ENCODE peak calls at places on chromosomes 3 and 15, in four cellular contexts. N, M, A and F are unnamed samples.

GRCh38 chr3:56792201-56792600 is 9.5 kb downstream of the ARHGEF3 start:
- DNase-seq in A (no peak), N (no peak), M (peak; percentile 73), F (no peak)

GRCh38 chr3:7461202-7461825 is 600.4 kb downstream of the GRM7 start:
- DNase-seq in M (no peak), A (no peak), N (no peak), F (no peak)

GRCh38 chr15:57290826-57291225 is 85.5 kb upstream of the CGNL1 start:
- DNase-seq in M (no peak), N (no peak), A (no peak), F (no peak)

GRCh38 chr15:71761649-71762048 is 48.7 kb upstream of the NR2E3 start:
- DNase-seq in M (peak; percentile 60), A (no peak), N (no peak), F (no peak)

GRCh38 chr3:171283248-171284222 is 176.7 kb downstream of the TNIK start:
- DNase-seq in A (no peak), M (no peak), N (no peak), F (no peak)

GRCh38 chr15:47473857-47474256 is 243.4 kb upstream of the SEMA6D start:
- DNase-seq in M (no peak), A (no peak), N (no peak), F (no peak)

GRCh38 chr15:41955807-41956525 is 16.4 kb downstream of the EHD4 start:
- DNase-seq in N (no peak), A (no peak), M (peak; percentile 34), F (peak; percentile 54)

GRCh38 chr3:51709004-51709420 is 2.1 kb downstream of the GRM2 start:
- DNase-seq in M (no peak), N (no peak), A (no peak), F (peak; percentile 9)

GRCh38 chr3:94004301-94004910 is 24.0 kb downstream of the STX19 start:
- DNase-seq in N (peak; percentile 49), A (no peak), M (peak; percentile 60), F (no peak)

GRCh38 chr3:171838218-171838720 is 4.9 kb upstream of the TMEM212 start:
- DNase-seq in A (no peak), N (peak; percentile 28), M (peak; percentile 90), F (no peak)

GRCh38 chr15:57684491-57685184 is 21.9 kb upstream of the POLR2M start:
- DNase-seq in A (no peak), N (no peak), M (no peak), F (no peak)

GRCh38 chr3:71110531-71111222 is 472.9 kb downstream of the FOXP1 start:
- DNase-seq in A (no peak), N (no peak), M (no peak), F (no peak)

GRCh38 chr15:74400915-74401757 is 32.6 kb downstream of the SEMA7A start:
- DNase-seq in N (no peak), A (no peak), M (no peak), F (no peak)

GRCh38 chr3:142690613-142691012 is 33.2 kb upstream of the TRPC1 start:
- DNase-seq in M (no peak), N (no peak), A (no peak), F (no peak)

GRCh38 chr3:69273895-69274294 is 112.0 kb downstream of the FRMD4B start:
- DNase-seq in M (no peak), A (no peak), N (no peak), F (no peak)

GRCh38 chr3:152574461-152575079 is 260.4 kb upstream of the P2RY1 start:
- DNase-seq in N (peak; percentile 68), M (peak; percentile 26), A (no peak), F (peak; percentile 47)

GRCh38 chr3:1404270-1404669 is 311.4 kb downstream of the CNTN6 start:
- DNase-seq in N (no peak), M (no peak), A (peak; percentile 23), F (no peak)

GRCh38 chr3:27623085-27623753 is 98.9 kb downstream of the EOMES start:
- DNase-seq in A (no peak), M (peak; percentile 86), N (no peak), F (no peak)

GRCh38 chr15:62712455-62712839 is 330.1 kb upstream of the TPM1 start:
- DNase-seq in A (no peak), M (no peak), N (no peak), F (no peak)

GRCh38 chr15:62503451-62503850 is 338.4 kb upstream of the C2CD4B start:
- DNase-seq in N (peak; percentile 2), M (no peak), A (no peak), F (no peak)

GRCh38 chr15:77722759-77723460 is 90.2 kb upstream of the LINGO1 start:
- DNase-seq in N (no peak), A (peak; percentile 29), M (no peak), F (peak; percentile 41)

GRCh38 chr3:44584646-44585501 is at the start of gene ZNF660:
- DNase-seq in M (peak; percentile 57), A (peak; percentile 81), N (peak; percentile 10), F (peak; percentile 87)

GRCh38 chr15:84749111-84749991 is 959 bp downstream of the ZNF592 start:
- DNase-seq in N (peak; percentile 64), M (peak; percentile 56), A (no peak), F (peak; percentile 20)

GRCh38 chr15:74318376-74319137 is 48.9 kb downstream of the CYP11A1 start:
- DNase-seq in N (no peak), M (no peak), A (no peak), F (no peak)

GRCh38 chr3:138774529-138775253 is 60.0 kb downstream of the PIK3CB start:
- DNase-seq in A (no peak), N (peak; percentile 45), M (peak; percentile 71), F (no peak)

GRCh38 chr15:32861741-32862140 is 143.9 kb downstream of the GREM1 start:
- DNase-seq in A (no peak), M (no peak), N (no peak), F (peak; percentile 26)

GRCh38 chr15:34619151-34619550 is 35.7 kb upstream of the GOLGA8B start:
- DNase-seq in A (no peak), N (no peak), M (no peak), F (no peak)

GRCh38 chr3:49609815-49610214 is 55.5 kb downstream of the BSN start:
- DNase-seq in A (no peak), N (no peak), M (no peak), F (no peak)

GRCh38 chr3:40821316-40821715 is 296.6 kb downstream of the ZNF621 start:
- DNase-seq in M (no peak), N (no peak), A (no peak), F (no peak)

GRCh38 chr3:156865732-156866131 is 39.6 kb downstream of the LEKR1 start:
- DNase-seq in N (no peak), M (no peak), A (no peak), F (no peak)

GRCh38 chr3:117308756-117309155 is 599.2 kb downstream of the TUSC7 start:
- DNase-seq in N (no peak), A (no peak), M (no peak), F (no peak)

GRCh38 chr3:117302448-117302847 is 592.9 kb downstream of the TUSC7 start:
- DNase-seq in N (no peak), A (no peak), M (no peak), F (no peak)

GRCh38 chr3:117303446-117303845 is 593.9 kb downstream of the TUSC7 start:
- DNase-seq in M (no peak), A (no peak), N (no peak), F (no peak)

GRCh38 chr3:117304681-117305080 is 595.1 kb downstream of the TUSC7 start:
- DNase-seq in M (no peak), A (no peak), N (no peak), F (no peak)

DNA sequence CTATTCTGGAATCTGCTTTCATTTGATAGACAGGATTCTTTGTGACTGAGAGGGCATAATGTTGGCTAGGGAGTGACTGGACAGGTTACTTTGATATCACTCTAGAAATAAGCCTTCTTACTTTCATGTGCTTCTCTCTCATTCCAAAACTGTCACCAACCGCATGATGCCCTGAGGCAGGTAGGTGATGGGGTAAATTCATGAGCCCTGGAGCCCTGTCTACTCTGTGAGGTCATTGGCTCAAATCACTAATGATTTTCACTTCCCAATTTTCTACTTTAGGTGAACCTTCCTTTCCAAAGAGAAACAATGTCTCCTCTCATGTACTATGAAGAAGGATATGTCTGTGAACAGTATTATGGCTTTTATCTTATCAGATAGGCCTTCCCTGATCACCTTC is 596.7 kb downstream of the TUSC7 start:
- DNase-seq in A (no peak), N (no peak), M (no peak), F (no peak)
- TF ChIP-seq ATF3 in A (no peak), N (no peak), M (no peak), F (no peak)

DNA sequence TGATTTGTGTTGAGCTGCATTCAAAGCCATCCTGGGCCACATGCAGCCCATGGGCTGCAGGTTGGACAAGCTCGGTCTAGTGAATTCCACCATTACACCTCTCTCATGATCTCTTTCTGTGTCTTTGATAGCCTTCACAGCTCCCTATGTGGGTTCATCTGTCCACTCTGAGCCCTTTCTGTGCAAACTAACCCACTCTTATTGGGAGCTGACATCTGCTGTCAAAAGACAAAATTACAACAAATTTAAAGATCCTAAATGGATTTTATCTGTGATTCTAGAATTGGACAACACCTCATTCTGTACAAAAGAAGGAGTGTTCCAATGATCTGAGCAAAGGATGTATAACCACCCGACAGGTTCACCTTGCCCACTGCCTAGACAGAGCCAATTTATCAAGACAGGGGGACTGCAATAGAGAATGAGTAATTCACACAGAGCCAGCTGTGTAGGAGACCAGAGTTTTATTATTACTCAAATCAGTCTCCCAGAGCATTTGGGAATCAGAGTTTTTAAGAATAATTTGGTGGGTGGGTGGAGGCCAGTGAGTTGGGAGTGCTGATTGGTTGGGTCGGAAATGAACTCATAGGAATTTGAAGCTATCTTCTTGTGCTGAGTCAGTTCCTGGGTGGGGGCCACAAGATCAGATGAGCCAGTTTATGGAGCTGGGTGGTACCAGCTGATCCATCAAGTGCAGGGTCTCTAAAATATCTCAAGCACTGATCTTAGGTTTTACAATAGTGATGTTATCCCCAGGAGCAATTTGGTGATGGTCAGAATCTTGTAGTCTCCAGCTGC is 2.6 kb upstream of the XYLB start:
- DNase-seq in M (no peak), N (no peak), A (no peak), F (no peak)
- TF ChIP-seq ATF3 in M (no peak), N (no peak), A (no peak), F (no peak)

DNA sequence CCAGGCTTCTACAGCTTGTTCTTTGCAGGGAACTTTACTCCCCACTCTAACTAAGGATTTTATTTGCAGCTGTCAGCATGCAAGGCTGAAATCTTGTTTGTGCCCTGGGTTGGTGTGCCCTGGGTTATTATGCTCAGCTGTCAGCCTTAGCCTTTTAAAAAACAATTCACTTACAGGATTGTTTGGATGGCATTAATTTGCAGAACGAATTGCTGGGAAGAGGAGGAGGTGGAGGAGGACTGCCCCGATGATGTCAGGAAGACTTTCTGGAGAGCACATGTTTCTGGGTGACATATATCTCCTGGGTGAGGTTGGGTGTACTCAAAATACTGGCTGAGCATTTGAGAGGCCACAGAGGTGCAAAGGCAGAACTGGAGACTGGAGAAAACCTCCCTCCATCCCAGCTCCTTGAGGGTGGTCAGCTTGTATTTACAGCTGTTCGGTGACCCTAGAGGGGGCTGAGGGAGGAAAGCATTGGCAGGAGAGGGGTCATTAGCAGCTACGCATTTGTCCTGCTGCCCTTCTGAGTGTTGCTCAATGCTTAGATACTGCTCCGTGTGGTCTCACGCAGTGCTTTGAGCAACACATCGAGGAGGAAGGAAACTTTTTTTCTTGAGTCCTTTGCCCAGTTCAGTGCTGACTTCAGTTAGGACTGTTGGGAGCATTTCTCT is 59.8 kb upstream of the PSMD6 start:
- DNase-seq in N (no peak), A (no peak), M (no peak), F (no peak)
- TF ChIP-seq ATF3 in N (no peak), A (no peak), M (no peak), F (no peak)

DNA sequence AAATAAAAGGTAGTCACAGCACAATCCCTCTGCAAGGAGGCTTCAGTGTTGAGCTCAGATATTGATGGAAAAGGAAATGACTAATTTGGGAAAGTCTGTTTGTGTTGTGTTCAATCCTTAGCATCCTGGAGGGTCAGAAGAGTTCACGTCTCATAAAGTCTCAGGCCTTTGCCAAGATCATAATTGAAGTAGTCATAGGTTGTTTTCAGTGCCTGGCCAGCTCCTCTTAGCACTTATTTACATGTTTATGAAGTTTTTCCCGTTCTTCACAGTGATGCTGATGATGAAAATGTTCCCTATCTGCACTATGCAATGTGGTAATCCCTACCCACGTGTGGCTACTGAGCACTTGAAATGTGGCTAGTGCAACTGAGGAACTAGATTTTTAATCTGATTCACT is 61.6 kb upstream of the TGFBR2 start:
- DNase-seq in M (no peak), N (no peak), A (no peak), F (no peak)
- TF ChIP-seq ATF3 in M (no peak), N (no peak), A (no peak), F (no peak)